ENCODE peak calls at places on chromosomes 5 and 9, in five cellular contexts. G, K, N, B and H are unnamed samples.
A peak's percentile ranks its signal among the peaks of the same experiment; 100 is the strongest.

GRCh38 chr5:39211773-39212172 is 7.6 kb downstream of the FYB1 start:
- DNase-seq in B (no peak), K (no peak), G (no peak), N (no peak), H (no peak)

GRCh38 chr9:137971477-137972138 is 94.0 kb downstream of the CACNA1B start:
- DNase-seq in G (no peak), K (no peak), N (no peak), B (peak; percentile 9), H (no peak)

GRCh38 chr5:151571270-151572173 is 19.6 kb downstream of the FAT2 start:
- DNase-seq in G (no peak), B (no peak), K (no peak), N (no peak), H (no peak)

GRCh38 chr9:87834357-87834756 is 48.3 kb upstream of the SPATA31E1 start:
- DNase-seq in G (no peak), N (no peak), B (no peak), K (peak; percentile 27), H (no peak)

GRCh38 chr5:156764572-156764971 is 85.5 kb upstream of the PPP1R2B start:
- DNase-seq in N (no peak), K (no peak), B (no peak), G (no peak), H (no peak)

GRCh38 chr9:131485728-131486381 is 16.9 kb upstream of the POMT1 start:
- DNase-seq in G (no peak), K (no peak), N (no peak), B (no peak), H (no peak)

GRCh38 chr9:120383999-120384924 is 195.7 kb downstream of the CDK5RAP2 start:
- DNase-seq in N (no peak), G (no peak), B (peak; percentile 37), K (peak; percentile 38), H (peak; percentile 41)

GRCh38 chr5:142726188-142726731 is 40.4 kb upstream of the FGF1 start:
- DNase-seq in G (no peak), N (peak; percentile 40), K (no peak), B (no peak), H (peak; percentile 65)

GRCh38 chr9:136832581-136832980 is 9.7 kb upstream of the AJM1 start:
- DNase-seq in B (no peak), G (no peak), K (no peak), N (no peak), H (no peak)

GRCh38 chr9:136558373-136558772 is 12.5 kb upstream of the NOTCH1 start:
- DNase-seq in G (no peak), B (no peak), N (no peak), K (no peak), H (no peak)

GRCh38 chr5:117379521-117379920 is 804.9 kb upstream of the SEMA6A start:
- DNase-seq in G (no peak), N (no peak), K (no peak), B (no peak), H (no peak)

GRCh38 chr5:41270423-41271251 is 57.3 kb upstream of the C6 start:
- DNase-seq in G (peak; percentile 76), N (no peak), B (peak; percentile 43), K (peak; percentile 51), H (peak; percentile 40)

GRCh38 chr5:81750308-81751008 is 439 bp downstream of the SSBP2 start:
- DNase-seq in B (no peak), G (no peak), N (no peak), K (peak; percentile 21), H (no peak)

GRCh38 chr5:669111-669841 is 23.9 kb downstream of the TPPP start:
- DNase-seq in B (peak; percentile 50), K (no peak), N (no peak), G (peak; percentile 46), H (no peak)

GRCh38 chr9:124941689-124942561 is 1.0 kb upstream of the GOLGA1 start:
- DNase-seq in G (peak; percentile 51), N (peak; percentile 19), B (peak; percentile 62), K (peak; percentile 68), H (peak; percentile 29)

GRCh38 chr9:105206821-105207699 is 37.4 kb upstream of the SLC44A1 start:
- DNase-seq in B (no peak), N (no peak), K (no peak), G (no peak), H (no peak)

GRCh38 chr5:176676361-176676824 is 29.1 kb downstream of the TSPAN17 start:
- DNase-seq in N (peak; percentile 61), K (no peak), G (no peak), B (peak; percentile 66), H (no peak)

GRCh38 chr5:140118294-140118936 is 4.5 kb downstream of the PURA start:
- DNase-seq in K (no peak), G (no peak), N (no peak), B (no peak), H (no peak)

GRCh38 chr5:168782172-168782571 is 203.0 kb upstream of the PANK3 start:
- DNase-seq in N (no peak), G (no peak), B (no peak), K (no peak), H (no peak)

GRCh38 chr5:33470544-33470943 is 29.8 kb downstream of the TARS1 start:
- DNase-seq in K (no peak), G (no peak), B (no peak), N (no peak), H (peak; percentile 67)

GRCh38 chr5:151451626-151452520 is 4.5 kb downstream of the SLC36A1 start:
- DNase-seq in G (no peak), B (no peak), K (no peak), N (peak; percentile 23), H (peak; percentile 9)

GRCh38 chr5:17087035-17087434 is 130.4 kb upstream of the BASP1 start:
- DNase-seq in K (no peak), G (no peak), N (no peak), B (no peak), H (no peak)

GRCh38 chr5:50715001-50715400 is 48.6 kb downstream of the PARP8 start:
- DNase-seq in N (no peak), G (no peak), K (no peak), B (no peak), H (no peak)

GRCh38 chr5:140182075-140182709 is 7.2 kb downstream of the CYSTM1 start:
- DNase-seq in K (peak; percentile 83), G (no peak), B (no peak), N (no peak), H (peak; percentile 49)

GRCh38 chr5:2840372-2840915 is 89.0 kb upstream of the IRX2 start:
- DNase-seq in G (no peak), N (no peak), B (no peak), K (no peak), H (no peak)

GRCh38 chr9:88953401-88954029 is 37.8 kb upstream of the S1PR3 start:
- DNase-seq in G (no peak), N (no peak), B (peak; percentile 37), K (no peak), H (no peak)

GRCh38 chr9:130971294-130971849 is 32.3 kb upstream of the FIBCD1 start:
- DNase-seq in N (no peak), G (no peak), B (no peak), K (no peak), H (no peak)

GRCh38 chr5:26492835-26493459 is 545.4 kb downstream of the CDH9 start:
- DNase-seq in N (no peak), K (no peak), G (no peak), B (no peak), H (no peak)

GRCh38 chr5:36199620-36200019 is 42.1 kb downstream of the NADK2 start:
- DNase-seq in G (no peak), K (no peak), B (no peak), N (no peak), H (no peak)

GRCh38 chr5:144276034-144276822 is 105.6 kb downstream of the KCTD16 start:
- DNase-seq in G (no peak), B (no peak), K (no peak), N (no peak), H (peak; percentile 56)

GRCh38 chr5:144273232-144274027 is 102.8 kb downstream of the KCTD16 start:
- DNase-seq in B (no peak), G (no peak), K (no peak), N (no peak), H (no peak)

DNA sequence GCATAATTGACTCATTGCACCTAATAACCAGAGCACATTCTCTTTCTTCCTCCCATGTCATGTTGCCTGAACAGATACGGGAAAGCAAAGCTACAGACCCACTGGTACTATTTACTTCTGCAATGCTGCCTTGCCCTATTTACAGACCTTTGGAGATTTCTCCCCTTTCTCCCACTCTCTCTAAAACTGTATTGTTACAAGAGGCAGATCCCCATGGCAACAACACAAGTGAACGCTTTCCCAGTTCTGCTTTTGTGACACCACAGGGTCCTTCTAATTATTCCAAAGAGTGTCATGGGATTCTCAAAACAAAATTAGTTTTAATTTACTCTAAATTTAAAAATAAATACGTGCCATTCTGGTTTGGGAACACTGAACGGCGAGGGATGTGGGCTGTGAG is 104.7 kb downstream of the KCTD16 start:
- DNase-seq in N (no peak), B (no peak), K (no peak), G (no peak), H (no peak)
- TF ChIP-seq CTCF in N (no peak), B (no peak), K (no peak), G (no peak), H (no peak)

GRCh38 chr9:27362447-27363210 is 65.7 kb upstream of the EQTN start:
- DNase-seq in K (no peak), N (no peak), B (no peak), G (no peak), H (no peak)

GRCh38 chr9:27367175-27367798 is 70.3 kb upstream of the EQTN start:
- DNase-seq in B (no peak), G (no peak), N (peak; percentile 64), K (no peak), H (no peak)

GRCh38 chr9:27368317-27368985 is 71.5 kb upstream of the EQTN start:
- DNase-seq in N (no peak), K (no peak), G (peak; percentile 55), B (peak; percentile 40), H (peak; percentile 19)

GRCh38 chr9:27367922-27368316 is 71.0 kb upstream of the EQTN start:
- DNase-seq in G (peak; percentile 60), B (no peak), K (no peak), N (no peak), H (no peak)

GRCh38 chr9:27365977-27366376 is 69.0 kb upstream of the EQTN start:
- DNase-seq in N (peak; percentile 74), G (no peak), K (no peak), B (no peak), H (peak; percentile 95)
- H3K4me3 ChIP-seq in N (peak overlapping the region; percentile 51), G (no peak overlapping the region), K (no peak overlapping the region), B (no peak overlapping the region), H (no peak overlapping the region)

GRCh38 chr9:79768199-79768598 is 196.4 kb downstream of the TLE4 start:
- DNase-seq in G (peak; percentile 27), N (no peak), B (no peak), K (no peak), H (no peak)

GRCh38 chr9:79765466-79765865 is 193.7 kb downstream of the TLE4 start:
- DNase-seq in B (no peak), G (no peak), N (no peak), K (no peak), H (peak; percentile 91)

GRCh38 chr9:79766091-79766490 is 194.3 kb downstream of the TLE4 start:
- DNase-seq in G (no peak), B (no peak), N (no peak), K (no peak), H (no peak)

GRCh38 chr9:79774356-79774755 is 202.6 kb downstream of the TLE4 start:
- DNase-seq in G (no peak), B (no peak), K (no peak), N (no peak), H (no peak)

GRCh38 chr9:79769476-79770275 is 197.9 kb downstream of the TLE4 start:
- DNase-seq in B (no peak), N (no peak), K (no peak), G (no peak), H (no peak)
- TF ChIP-seq CTCF in B (no peak), N (no peak), K (no peak), G (no peak), H (peak; percentile 18)

GRCh38 chr9:90805006-90805993 is 3.7 kb downstream of the SYK start:
- DNase-seq in B (no peak), K (no peak), N (no peak), G (no peak), H (no peak)
- H3K4me3 ChIP-seq in B (no peak overlapping the region), K (no peak overlapping the region), N (peak overlapping the region; percentile 63), G (no peak overlapping the region), H (no peak overlapping the region)